ENCODE peak calls at places on chromosomes 12 and 14, in seven cellular contexts. One of them, this sample, is unnamed.
A peak's percentile ranks its signal among the peaks of the same experiment; 100 is the strongest.

GRCh38 chr12:59372971-59373370 is 222.9 kb upstream of the SLC16A7 start:
- DNase-seq in GM12878: no peak
- DNase-seq in H1: no peak
- DNase-seq in SK-N-SH: no peak
- DNase-seq in HepG2: no peak
- DNase-seq in K562: no peak
- DNase-seq in GM12892: no peak
- DNase-seq in this sample: no peak

GRCh38 chr12:106113042-106113441 is 25.7 kb downstream of the NUAK1 start:
- DNase-seq in H1: no peak
- DNase-seq in K562: no peak
- DNase-seq in GM12878: peak; percentile 7
- DNase-seq in HepG2: no peak
- DNase-seq in GM12892: no peak
- DNase-seq in SK-N-SH: no peak
- DNase-seq in this sample: no peak

GRCh38 chr14:90697146-90697545 is 119.1 kb downstream of the TTC7B start:
- DNase-seq in SK-N-SH: no peak
- DNase-seq in HepG2: no peak
- DNase-seq in GM12892: no peak
- DNase-seq in H1: no peak
- DNase-seq in K562: no peak
- DNase-seq in GM12878: no peak
- DNase-seq in this sample: no peak

GRCh38 chr12:3455312-3455711 is 35.7 kb upstream of the PRMT8 start:
- DNase-seq in GM12892: no peak
- DNase-seq in H1: no peak
- DNase-seq in GM12878: no peak
- DNase-seq in HepG2: no peak
- DNase-seq in SK-N-SH: no peak
- DNase-seq in K562: no peak
- DNase-seq in this sample: no peak

GRCh38 chr12:59723520-59723919 is 127.7 kb downstream of the SLC16A7 start:
- DNase-seq in SK-N-SH: no peak
- DNase-seq in GM12892: no peak
- DNase-seq in K562: no peak
- DNase-seq in GM12878: no peak
- DNase-seq in H1: no peak
- DNase-seq in HepG2: peak; percentile 4
- DNase-seq in this sample: no peak

GRCh38 chr14:57487771-57488170 is 5.9 kb downstream of the CCDC198 start:
- DNase-seq in GM12892: no peak
- DNase-seq in H1: no peak
- DNase-seq in GM12878: no peak
- DNase-seq in SK-N-SH: no peak
- DNase-seq in HepG2: no peak
- DNase-seq in K562: no peak
- DNase-seq in this sample: no peak

GRCh38 chr12:83893101-83893500 is 1019.5 kb downstream of the SLC6A15 start:
- DNase-seq in SK-N-SH: no peak
- DNase-seq in HepG2: no peak
- DNase-seq in K562: no peak
- DNase-seq in GM12878: no peak
- DNase-seq in GM12892: no peak
- DNase-seq in H1: no peak
- DNase-seq in this sample: no peak

GRCh38 chr12:9750276-9751203 is 10.2 kb downstream of the CD69 start:
- DNase-seq in K562: peak; percentile 82
- DNase-seq in GM12878: no peak
- DNase-seq in SK-N-SH: peak; percentile 67
- DNase-seq in H1: no peak
- DNase-seq in GM12892: no peak
- DNase-seq in HepG2: peak; percentile 47
- DNase-seq in this sample: no peak

GRCh38 chr12:6471992-6472366 is 1.5 kb upstream of the VAMP1 start:
- DNase-seq in H1: no peak
- DNase-seq in GM12892: no peak
- DNase-seq in K562: no peak
- DNase-seq in GM12878: no peak
- DNase-seq in HepG2: no peak
- DNase-seq in SK-N-SH: no peak
- DNase-seq in this sample: no peak

GRCh38 chr12:125249066-125249824 is 184.0 kb downstream of the AACS start:
- DNase-seq in GM12878: no peak
- DNase-seq in K562: no peak
- DNase-seq in HepG2: no peak
- DNase-seq in SK-N-SH: no peak
- DNase-seq in GM12892: no peak
- DNase-seq in H1: no peak
- DNase-seq in this sample: no peak

GRCh38 chr14:94966344-94966743 is 191.0 kb downstream of the DICER1 start:
- DNase-seq in GM12878: no peak
- DNase-seq in K562: no peak
- DNase-seq in HepG2: no peak
- DNase-seq in SK-N-SH: no peak
- DNase-seq in H1: no peak
- DNase-seq in GM12892: no peak
- DNase-seq in this sample: no peak

GRCh38 chr12:92543872-92544271 is 158.9 kb upstream of the PLEKHG7 start:
- DNase-seq in GM12878: no peak
- DNase-seq in SK-N-SH: no peak
- DNase-seq in HepG2: no peak
- DNase-seq in GM12892: no peak
- DNase-seq in H1: no peak
- DNase-seq in K562: no peak
- DNase-seq in this sample: no peak

GRCh38 chr12:48820406-48820805 is 2.1 kb downstream of the CACNB3 start:
- DNase-seq in H1: no peak
- DNase-seq in HepG2: no peak
- DNase-seq in K562: no peak
- DNase-seq in GM12892: no peak
- DNase-seq in SK-N-SH: no peak
- DNase-seq in GM12878: no peak
- DNase-seq in this sample: no peak

GRCh38 chr12:116459921-116460666 is 99.1 kb upstream of the MAP1LC3B2 start:
- DNase-seq in K562: no peak
- DNase-seq in HepG2: no peak
- DNase-seq in SK-N-SH: no peak
- DNase-seq in GM12878: no peak
- DNase-seq in H1: no peak
- DNase-seq in GM12892: no peak
- DNase-seq in this sample: no peak

GRCh38 chr12:52320784-52321400 is at the start of gene KRT83:
- DNase-seq in GM12892: no peak
- DNase-seq in GM12878: no peak
- DNase-seq in HepG2: no peak
- DNase-seq in K562: no peak
- DNase-seq in H1: no peak
- DNase-seq in SK-N-SH: no peak
- DNase-seq in this sample: no peak

GRCh38 chr12:120669055-120669828 is 17.7 kb upstream of the MLEC start:
- DNase-seq in GM12878: peak; percentile 79
- DNase-seq in H1: no peak
- DNase-seq in SK-N-SH: peak; percentile 83
- DNase-seq in HepG2: no peak
- DNase-seq in K562: no peak
- DNase-seq in GM12892: peak; percentile 61
- DNase-seq in this sample: no peak

GRCh38 chr14:106845286-106846087 is 1319.1 kb downstream of the TMEM121 start:
- DNase-seq in K562: no peak
- DNase-seq in GM12878: peak; percentile 73
- DNase-seq in SK-N-SH: peak; percentile 19
- DNase-seq in HepG2: peak; percentile 97
- DNase-seq in GM12892: peak; percentile 18
- DNase-seq in H1: no peak
- DNase-seq in this sample: no peak

GRCh38 chr14:36066636-36067035 is 109.9 kb downstream of the PTCSC3 start:
- DNase-seq in GM12878: no peak
- DNase-seq in SK-N-SH: no peak
- DNase-seq in K562: no peak
- DNase-seq in HepG2: no peak
- DNase-seq in GM12892: no peak
- DNase-seq in H1: no peak
- DNase-seq in this sample: no peak

GRCh38 chr12:117213295-117213808 is 23.1 kb upstream of the FBXO21 start:
- DNase-seq in SK-N-SH: no peak
- DNase-seq in HepG2: no peak
- DNase-seq in GM12892: no peak
- DNase-seq in K562: no peak
- DNase-seq in H1: no peak
- DNase-seq in GM12878: no peak
- DNase-seq in this sample: no peak

GRCh38 chr14:51674294-51675002 is 22.7 kb downstream of the FRMD6 start:
- DNase-seq in GM12878: no peak
- DNase-seq in GM12892: no peak
- DNase-seq in H1: no peak
- DNase-seq in K562: no peak
- DNase-seq in SK-N-SH: no peak
- DNase-seq in HepG2: no peak
- DNase-seq in this sample: no peak

GRCh38 chr14:49552630-49553029 is 33.5 kb downstream of the RPS29 start:
- DNase-seq in GM12892: no peak
- DNase-seq in GM12878: no peak
- DNase-seq in SK-N-SH: no peak
- DNase-seq in K562: no peak
- DNase-seq in H1: no peak
- DNase-seq in HepG2: no peak
- DNase-seq in this sample: no peak

GRCh38 chr12:9760699-9761406 is at the start of gene CD69:
- DNase-seq in GM12892: no peak
- DNase-seq in GM12878: peak; percentile 95
- DNase-seq in K562: peak; percentile 86
- DNase-seq in HepG2: no peak
- DNase-seq in SK-N-SH: no peak
- DNase-seq in H1: no peak
- DNase-seq in this sample: no peak

GRCh38 chr12:131390408-131391100 is 320.3 kb upstream of the SFSWAP start:
- DNase-seq in K562: peak; percentile 52
- DNase-seq in GM12878: no peak
- DNase-seq in H1: peak; percentile 13
- DNase-seq in HepG2: no peak
- DNase-seq in GM12892: no peak
- DNase-seq in SK-N-SH: no peak
- DNase-seq in this sample: no peak

GRCh38 chr12:89918172-89918880 is 209.7 kb upstream of the ATP2B1 start:
- DNase-seq in GM12878: no peak
- DNase-seq in H1: no peak
- DNase-seq in K562: no peak
- DNase-seq in GM12892: no peak
- DNase-seq in SK-N-SH: no peak
- DNase-seq in HepG2: no peak
- DNase-seq in this sample: no peak

DNA sequence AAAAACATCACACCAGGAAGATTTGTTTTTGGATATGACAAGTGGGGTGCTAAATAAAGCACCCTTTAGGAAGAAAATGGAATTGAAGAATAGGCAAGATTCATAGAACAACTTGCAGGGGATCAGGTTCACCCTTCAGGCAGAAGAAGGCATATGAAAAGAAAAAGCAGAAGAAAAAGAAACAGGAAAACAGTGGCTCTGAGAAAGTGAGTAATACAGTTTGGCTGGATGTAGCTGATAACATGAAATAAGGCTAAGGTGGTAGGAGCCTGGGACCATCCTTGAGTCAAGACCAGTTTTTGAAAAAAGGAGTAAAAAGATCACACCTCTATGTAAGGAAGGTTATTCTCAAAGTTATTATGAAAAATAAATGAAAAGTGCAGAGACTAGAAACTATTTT is 42.4 kb downstream of the TRIP11 start:
- DNase-seq in H1: no peak
- DNase-seq in SK-N-SH: no peak
- DNase-seq in K562: peak; percentile 21
- DNase-seq in HepG2: no peak
- DNase-seq in GM12878: no peak
- DNase-seq in GM12892: no peak
- DNase-seq in this sample: no peak
- TF ChIP-seq TAF1 in H1: no peak
- TF ChIP-seq TAF1 in SK-N-SH: no peak
- TF ChIP-seq TAF1 in K562: no peak
- TF ChIP-seq TAF1 in HepG2: no peak
- TF ChIP-seq TAF1 in GM12878: no peak
- TF ChIP-seq TAF1 in GM12892: no peak
- TF ChIP-seq TAF1 in this sample: no peak

GRCh38 chr14:77542349-77543239 is 44.0 kb upstream of the ISM2 start:
- DNase-seq in K562: no peak
- DNase-seq in SK-N-SH: no peak
- DNase-seq in H1: no peak
- DNase-seq in HepG2: no peak
- DNase-seq in GM12892: no peak
- DNase-seq in GM12878: no peak
- DNase-seq in this sample: no peak
- TF ChIP-seq POLR2AphosphoS5 in K562: no peak
- TF ChIP-seq POLR2AphosphoS5 in SK-N-SH: no peak
- TF ChIP-seq POLR2AphosphoS5 in H1: no peak
- TF ChIP-seq POLR2AphosphoS5 in HepG2: no peak
- TF ChIP-seq POLR2AphosphoS5 in GM12892: no peak
- TF ChIP-seq POLR2AphosphoS5 in GM12878: no peak
- TF ChIP-seq POLR2AphosphoS5 in this sample: no peak

DNA sequence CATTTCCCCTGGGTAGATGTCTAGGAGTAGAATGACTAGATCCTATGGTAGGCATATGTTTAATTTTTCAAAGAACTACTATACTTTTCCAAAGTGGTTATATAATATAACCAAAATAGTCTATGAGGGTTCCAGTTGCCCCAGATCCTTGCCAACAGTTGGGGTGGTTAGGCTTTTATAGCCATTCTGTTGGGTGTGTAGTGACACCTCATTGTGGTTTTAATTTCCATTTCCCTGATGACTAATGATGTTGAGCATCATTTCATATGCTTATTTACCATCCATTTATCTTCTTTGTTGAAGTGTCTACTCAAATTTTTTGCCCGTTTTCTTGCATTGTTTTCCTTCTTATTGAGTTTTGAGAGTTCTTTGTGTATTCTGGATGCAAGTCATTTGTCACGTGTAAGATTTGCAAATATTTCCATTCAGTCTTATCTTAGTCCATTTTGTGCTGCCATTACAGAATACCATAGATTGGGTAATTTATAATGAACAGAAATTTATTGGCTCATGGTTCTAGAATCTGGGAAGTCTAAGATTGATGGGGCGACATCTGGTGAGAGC is 4.7 kb downstream of the SYNE2 start:
- DNase-seq in GM12878: no peak
- DNase-seq in HepG2: no peak
- DNase-seq in K562: no peak
- DNase-seq in H1: no peak
- DNase-seq in SK-N-SH: no peak
- DNase-seq in GM12892: no peak
- DNase-seq in this sample: no peak
- TF ChIP-seq TAF1 in GM12878: no peak
- TF ChIP-seq TAF1 in HepG2: no peak
- TF ChIP-seq TAF1 in K562: no peak
- TF ChIP-seq TAF1 in H1: no peak
- TF ChIP-seq TAF1 in SK-N-SH: no peak
- TF ChIP-seq TAF1 in GM12892: no peak
- TF ChIP-seq TAF1 in this sample: no peak

DNA sequence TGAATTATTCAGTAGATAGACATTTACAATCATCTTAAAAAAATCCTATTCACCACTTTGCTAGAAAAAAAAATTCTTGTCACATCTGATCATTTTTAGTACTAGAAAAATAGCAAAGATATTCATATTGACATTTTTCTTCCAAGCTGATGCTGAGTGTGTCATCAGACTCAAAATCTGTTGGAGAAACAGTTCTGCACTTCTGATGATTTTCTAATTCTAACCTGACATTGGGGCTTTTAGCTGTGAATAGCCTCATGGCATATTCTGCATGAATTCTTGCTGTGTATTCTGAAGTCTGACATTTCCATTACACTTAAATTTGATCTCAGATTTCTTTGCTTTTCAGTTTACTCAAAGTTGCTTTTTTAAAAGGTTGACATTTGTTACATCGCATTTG is 150.1 kb downstream of the PIK3C2G start:
- DNase-seq in GM12878: no peak
- DNase-seq in K562: no peak
- DNase-seq in SK-N-SH: no peak
- DNase-seq in GM12892: no peak
- DNase-seq in HepG2: no peak
- DNase-seq in H1: no peak
- DNase-seq in this sample: no peak
- TF ChIP-seq POLR2AphosphoS5 in GM12878: no peak
- TF ChIP-seq POLR2AphosphoS5 in K562: no peak
- TF ChIP-seq POLR2AphosphoS5 in SK-N-SH: no peak
- TF ChIP-seq POLR2AphosphoS5 in GM12892: no peak
- TF ChIP-seq POLR2AphosphoS5 in HepG2: no peak
- TF ChIP-seq POLR2AphosphoS5 in H1: no peak
- TF ChIP-seq POLR2AphosphoS5 in this sample: no peak